ENCODE peak calls at places on chromosomes 3 and 15, in eight cellular contexts. U is DND-41, F is IMR-90, Z is PC-9, W is bronchial epithelial cell, L is body of pancreas, C is AG04449, M is cardiac muscle cell. A is an unnamed sample.

GRCh38 chr3:71119171-71119570 is 464.4 kb downstream of the FOXP1 start:
- DNase-seq in C (no peak), W (peak), F (peak), M (no peak), L (no peak), U (no peak), Z (no peak), A (no peak)

GRCh38 chr15:70259640-70260066 is 161.9 kb upstream of the TLE3 start:
- DNase-seq in Z (no peak), U (peak), C (no peak), W (no peak), F (no peak), L (no peak), M (no peak), A (no peak)

GRCh38 chr15:70398694-70399093 is 301.0 kb upstream of the TLE3 start:
- DNase-seq in W (no peak), Z (no peak), L (no peak), M (no peak), C (no peak), F (no peak), U (no peak), A (no peak)

GRCh38 chr3:170278632-170279031 is 56.4 kb downstream of the PRKCI start:
- DNase-seq in L (no peak), Z (no peak), C (no peak), U (no peak), W (no peak), M (no peak), F (no peak), A (no peak)

GRCh38 chr3:88921986-88922385 is 185.4 kb upstream of the EPHA3 start:
- DNase-seq in L (no peak), U (no peak), F (no peak), Z (no peak), W (no peak), C (no peak), M (no peak), A (no peak)

GRCh38 chr3:56801151-56801596 is 575 bp downstream of the ARHGEF3 start:
- DNase-seq in W (no peak), Z (no peak), C (no peak), M (no peak), F (no peak), L (peak), U (peak), A (peak)

GRCh38 chr15:77838061-77838460 is 205.3 kb upstream of the LINGO1 start:
- DNase-seq in C (no peak), Z (no peak), U (no peak), M (no peak), W (no peak), F (no peak), L (no peak), A (no peak)

GRCh38 chr15:101207867-101208288 is 44.0 kb downstream of the CHSY1 start:
- DNase-seq in C (no peak), W (peak), U (no peak), M (no peak), Z (no peak), L (no peak), F (peak), A (no peak)

GRCh38 chr15:73052679-73053397 is 575 bp downstream of the NEO1 start:
- DNase-seq in W (peak), M (peak), Z (peak), U (peak), F (peak), C (no peak), L (peak), A (peak)

GRCh38 chr3:50221413-50222168 is 14.4 kb upstream of the GNAI2 start:
- DNase-seq in Z (no peak), M (no peak), C (no peak), U (no peak), F (no peak), W (no peak), L (peak), A (no peak)

GRCh38 chr3:141249041-141249440 is 17.4 kb downstream of the PXYLP1 start:
- DNase-seq in M (no peak), W (no peak), Z (no peak), F (no peak), L (no peak), C (no peak), U (no peak), A (no peak)

GRCh38 chr3:10437272-10437994 is 68.0 kb downstream of the ATP2B2 start:
- DNase-seq in Z (no peak), W (peak), C (peak), L (no peak), U (peak), M (no peak), F (peak), A (no peak)

GRCh38 chr15:86201313-86202008 is 121.8 kb downstream of the AGBL1 start:
- DNase-seq in M (no peak), L (no peak), U (no peak), C (no peak), W (no peak), Z (no peak), F (no peak), A (no peak)
- H3K4me3 ChIP-seq in M (no peak), L (no peak), U (no peak), C (no peak), W (no peak), Z (no peak), F (no peak), A (no peak)

DNA sequence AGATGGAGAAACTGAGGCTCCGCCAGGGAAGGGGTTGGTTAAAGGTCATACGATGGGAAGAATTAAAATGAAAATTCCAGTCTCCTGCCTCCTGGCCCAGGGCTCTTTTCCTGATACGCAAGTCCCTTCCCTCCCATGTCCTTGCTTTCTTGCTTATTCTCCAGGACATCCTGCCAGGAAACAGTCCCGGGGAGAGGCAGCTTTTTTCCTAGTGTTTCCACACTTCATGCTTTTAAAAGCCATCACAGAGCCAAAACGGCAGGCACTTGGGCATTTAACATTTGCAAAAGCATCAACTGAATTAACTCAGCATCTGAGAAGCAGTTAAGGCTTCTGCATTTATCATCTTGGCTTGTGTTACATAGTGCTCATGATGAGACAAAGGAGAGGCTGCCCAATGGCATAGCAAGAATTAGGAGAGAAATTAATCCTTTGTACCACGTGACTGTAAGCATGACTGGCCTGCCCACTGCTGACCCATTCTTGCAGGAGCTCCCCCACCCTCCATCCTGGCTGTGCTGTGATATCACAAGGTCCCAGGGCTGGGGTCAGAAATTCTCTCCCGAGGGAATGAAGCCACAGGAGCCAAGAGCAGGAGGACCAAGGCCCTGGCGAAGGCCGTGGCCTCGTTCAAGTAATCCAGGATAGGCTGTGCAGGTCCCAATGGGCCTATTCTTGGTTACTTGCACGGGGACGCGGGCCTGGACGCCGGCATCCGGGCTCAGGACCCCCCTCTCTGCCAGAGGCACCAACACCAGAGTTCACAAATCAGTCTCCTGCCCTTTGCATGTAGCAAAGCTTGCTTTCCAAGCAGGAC is 21.6 kb upstream of the VILL start:
- DNase-seq in C (no peak), L (no peak), F (no peak), W (no peak), Z (no peak), U (no peak), M (no peak), A (no peak)
- H3K4me3 ChIP-seq in C (no peak), L (no peak), F (no peak), W (no peak), Z (no peak), U (no peak), M (no peak), A (no peak)

GRCh38 chr3:113277414-113277813 is 66.1 kb downstream of the BOC start:
- DNase-seq in C (no peak), L (no peak), F (no peak), Z (no peak), U (no peak), M (no peak), W (no peak), A (no peak)

GRCh38 chr3:113275876-113276580 is 64.7 kb downstream of the BOC start:
- DNase-seq in F (peak), M (peak), L (peak), U (no peak), Z (peak), C (no peak), W (peak), A (peak)

GRCh38 chr3:113277886-113278598 is 66.7 kb downstream of the BOC start:
- DNase-seq in M (no peak), W (no peak), Z (no peak), U (no peak), C (no peak), F (no peak), L (no peak), A (no peak)

GRCh38 chr3:113274959-113275556 is 63.7 kb downstream of the BOC start:
- DNase-seq in M (no peak), C (no peak), Z (no peak), U (no peak), F (no peak), L (peak), W (no peak), A (no peak)

GRCh38 chr3:113276581-113277080 is 65.3 kb downstream of the BOC start:
- DNase-seq in W (no peak), Z (no peak), U (no peak), L (no peak), C (no peak), M (no peak), F (peak), A (no peak)
- H3K4me3 ChIP-seq in W (no peak), Z (no peak), U (no peak), L (no peak), C (peak), M (no peak), F (peak), A (peak)

GRCh38 chr3:122094125-122094524 is 39.0 kb downstream of the CD86 start:
- DNase-seq in W (no peak), C (no peak), Z (no peak), F (no peak), L (no peak), U (no peak), M (no peak), A (no peak)

GRCh38 chr3:122094693-122095092 is 39.5 kb downstream of the CD86 start:
- DNase-seq in W (no peak), C (no peak), U (no peak), Z (no peak), L (no peak), M (no peak), F (no peak), A (peak)

GRCh38 chr3:122091602-122092006 is 36.4 kb downstream of the CD86 start:
- DNase-seq in U (no peak), Z (no peak), C (no peak), M (no peak), L (no peak), W (no peak), F (no peak), A (no peak)

GRCh38 chr3:122088519-122088918 is 33.4 kb downstream of the CD86 start:
- DNase-seq in F (no peak), C (no peak), Z (no peak), L (no peak), W (no peak), M (no peak), U (no peak), A (no peak)

GRCh38 chr3:122092460-122093165 is 37.5 kb downstream of the CD86 start:
- DNase-seq in Z (no peak), C (no peak), W (peak), M (no peak), F (peak), L (no peak), U (peak), A (peak)
- H3K4me3 ChIP-seq in Z (no peak), C (no peak), W (no peak), M (no peak), F (no peak), L (no peak), U (no peak), A (peak)